ENCODE peak calls at places on chromosomes 1 and 21, in nine cellular contexts. U is lower lobe of right lung, D is GM10248, V is heart left ventricle, M is GM13976, E is upper lobe of left lung, H is GM12865, P is cardiac muscle cell, F is AG09309. B is an unnamed sample.

GRCh38 chr1:240312872-240313271 is 221.2 kb downstream of the FMN2 start:
- DNase-seq in D (no peak), M (no peak), H (no peak), F (peak; percentile 88), V (no peak), E (no peak), P (no peak), U (no peak), B (no peak)

GRCh38 chr1:183936009-183936408 is 101.5 kb downstream of the COLGALT2 start:
- DNase-seq in F (no peak), P (no peak), V (no peak), E (no peak), U (no peak), H (no peak), D (no peak), M (no peak), B (no peak)

GRCh38 chr1:220092694-220093093 is 1.2 kb upstream of the IARS2 start:
- DNase-seq in D (no peak), F (no peak), E (no peak), M (no peak), P (no peak), V (no peak), H (no peak), U (no peak), B (no peak)

GRCh38 chr1:31069392-31069791 is 3.9 kb upstream of the PUM1 start:
- DNase-seq in E (no peak), P (no peak), V (no peak), M (no peak), H (no peak), U (no peak), F (no peak), D (no peak), B (no peak)

GRCh38 chr1:226364129-226364899 is 43.6 kb downstream of the PARP1 start:
- DNase-seq in V (peak; percentile 59), P (peak; percentile 71), H (no peak), D (no peak), F (no peak), U (no peak), E (no peak), M (no peak), B (no peak)

GRCh38 chr1:19010995-19011696 is 54.7 kb upstream of the IFFO2 start:
- DNase-seq in E (peak; percentile 91), M (peak; percentile 75), U (peak; percentile 81), P (no peak), F (peak; percentile 94), H (peak; percentile 84), D (peak; percentile 69), V (no peak), B (peak; percentile 58)

GRCh38 chr1:80384037-80384830 is 1377.7 kb upstream of the ADGRL4 start:
- DNase-seq in V (no peak), H (no peak), U (no peak), M (no peak), F (no peak), D (no peak), E (no peak), P (no peak), B (no peak)

GRCh38 chr1:76595024-76595423 is 272.3 kb upstream of the ST6GALNAC5 start:
- DNase-seq in M (no peak), V (no peak), P (no peak), H (no peak), F (no peak), D (no peak), U (no peak), E (no peak), B (no peak)

GRCh38 chr1:156401175-156401574 is 32.2 kb downstream of the RHBG start:
- DNase-seq in M (no peak), E (no peak), V (no peak), U (no peak), D (no peak), F (no peak), P (no peak), H (no peak), B (no peak)

GRCh38 chr1:24095140-24095859 is 16.6 kb downstream of the MYOM3 start:
- DNase-seq in E (no peak), M (no peak), F (no peak), H (no peak), D (no peak), U (peak; percentile 10), V (no peak), P (peak; percentile 23), B (no peak)

GRCh38 chr1:53949651-53950050 is 3.5 kb downstream of the LRRC42 start:
- DNase-seq in U (no peak), F (no peak), P (peak; percentile 63), V (peak; percentile 16), E (no peak), M (no peak), D (no peak), H (no peak), B (no peak)

GRCh38 chr1:2039251-2039650 is 11.0 kb upstream of the PRKCZ start:
- DNase-seq in U (no peak), D (no peak), M (no peak), P (no peak), H (no peak), E (no peak), V (no peak), F (no peak), B (no peak)

GRCh38 chr21:31181089-31181757 is 142.9 kb upstream of the KRTAP19-8 start:
- DNase-seq in F (no peak), P (no peak), U (no peak), M (no peak), D (no peak), H (no peak), V (no peak), E (no peak), B (no peak)

GRCh38 chr1:216824511-216824910 is 101.3 kb upstream of the ESRRG start:
- DNase-seq in F (no peak), E (no peak), U (no peak), V (no peak), M (no peak), H (no peak), D (no peak), P (no peak), B (no peak)

GRCh38 chr21:40635336-40635735 is 211.6 kb downstream of the DSCAM start:
- DNase-seq in F (no peak), H (no peak), D (no peak), M (no peak), E (no peak), U (no peak), P (no peak), V (no peak), B (no peak)

GRCh38 chr21:42490735-42491134 is 5.3 kb downstream of the RSPH1 start:
- DNase-seq in F (no peak), U (no peak), H (no peak), D (no peak), P (no peak), E (no peak), V (no peak), M (no peak), B (no peak)
- TF ChIP-seq CTCF in F (no peak), U (no peak), H (no peak), D (no peak), P (no peak), E (no peak), V (no peak), M (no peak), B (no peak)

GRCh38 chr21:38170705-38171682 is 85.8 kb upstream of the KCNJ15 start:
- DNase-seq in U (no peak), E (no peak), P (no peak), H (no peak), V (no peak), D (no peak), M (no peak), F (no peak), B (no peak)
- TF ChIP-seq CTCF in U (no peak), E (no peak), P (peak; percentile 8), H (no peak), V (no peak), D (no peak), M (no peak), F (peak; percentile 39), B (no peak)

DNA sequence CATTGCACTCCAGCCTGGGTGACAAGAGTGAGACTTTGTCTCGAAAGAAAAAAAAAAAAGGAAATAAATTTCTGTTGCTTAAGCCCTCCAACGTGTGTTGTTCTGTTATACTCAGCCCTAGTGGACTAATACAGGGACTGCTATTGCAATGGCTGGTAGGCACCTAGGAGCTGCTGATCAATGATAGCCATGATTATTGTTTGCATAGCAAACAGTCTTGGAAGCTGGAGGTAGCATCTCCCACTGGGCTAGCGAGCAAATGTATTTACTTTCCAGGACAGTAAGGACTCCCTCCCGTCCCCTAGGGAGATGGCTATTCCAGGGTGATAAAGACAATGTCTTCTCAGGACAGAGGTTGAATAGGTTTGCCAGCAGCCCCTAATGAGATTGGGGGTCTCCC is 13.5 kb upstream of the TNFRSF8 start:
- DNase-seq in M (no peak), U (no peak), F (no peak), D (no peak), H (peak; percentile 47), P (no peak), V (no peak), E (no peak), B (no peak)
- TF ChIP-seq CTCF in M (no peak), U (no peak), F (no peak), D (no peak), H (peak; percentile 20), P (no peak), V (no peak), E (no peak), B (no peak)

GRCh38 chr1:245041058-245041698 is 113.6 kb upstream of the KIF26B start:
- DNase-seq in U (no peak), F (no peak), V (no peak), P (no peak), H (no peak), D (no peak), E (no peak), M (no peak), B (no peak)

GRCh38 chr1:245046310-245046709 is 108.5 kb upstream of the KIF26B start:
- DNase-seq in M (no peak), D (no peak), U (no peak), E (no peak), P (no peak), H (no peak), V (no peak), F (no peak), B (no peak)

GRCh38 chr1:245043617-245043952 is 111.2 kb upstream of the KIF26B start:
- DNase-seq in F (no peak), V (no peak), H (no peak), D (no peak), E (no peak), M (no peak), U (no peak), P (peak; percentile 19), B (no peak)

GRCh38 chr1:245046764-245047163 is 108.0 kb upstream of the KIF26B start:
- DNase-seq in M (no peak), V (no peak), F (no peak), D (no peak), P (peak; percentile 33), U (no peak), H (no peak), E (peak; percentile 35), B (no peak)

DNA sequence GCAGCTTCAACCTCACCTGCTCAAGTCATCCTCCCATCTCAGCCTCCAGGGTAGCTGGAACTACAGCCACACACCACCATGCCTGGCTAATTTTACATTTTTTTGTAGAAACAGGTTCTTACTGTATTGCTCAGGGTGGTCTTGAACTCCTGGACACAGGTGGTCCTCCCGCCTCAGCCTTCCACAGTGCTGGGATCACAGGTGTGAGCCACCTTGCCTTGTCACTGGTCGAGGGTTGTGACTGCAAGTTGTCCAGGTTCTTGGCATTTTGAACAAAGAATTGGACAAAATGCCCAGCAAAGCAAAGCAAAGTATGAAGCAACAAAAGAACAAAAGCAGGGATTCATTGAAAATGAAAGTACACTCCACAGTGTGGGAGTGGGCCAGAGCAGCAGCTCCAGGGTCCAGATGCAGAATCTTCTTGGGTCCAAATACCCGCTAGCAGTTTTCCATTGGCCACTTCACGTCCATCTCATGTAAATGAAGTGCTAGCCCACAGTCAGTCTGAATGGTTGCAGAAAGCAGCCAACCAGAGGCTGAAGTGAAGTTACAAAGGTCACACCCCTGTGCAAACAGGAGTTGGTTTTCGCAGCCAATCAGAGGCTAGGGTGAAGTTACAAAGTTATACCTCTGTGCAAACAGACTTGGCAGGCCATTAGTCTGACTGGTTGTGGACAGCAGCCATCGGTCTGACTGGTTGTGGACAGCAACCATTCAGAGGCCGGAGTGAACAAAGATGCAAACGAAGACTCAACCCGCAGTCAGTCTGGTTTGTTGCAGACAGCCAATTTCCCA is 109.5 kb upstream of the KIF26B start:
- DNase-seq in D (no peak), V (peak; percentile 57), E (no peak), M (no peak), F (no peak), H (no peak), U (no peak), P (peak; percentile 37), B (no peak)
- TF ChIP-seq CTCF in D (no peak), V (no peak), E (no peak), M (no peak), F (no peak), H (no peak), U (no peak), P (no peak), B (no peak)

B was measured in GM20000.